ENCODE peak calls at places on chromosome 18, in five cellular contexts. One of them, this sample, is unnamed.

GRCh38 chr18:51153659-51154371 is 43.7 kb downstream of the MEX3C start:
- DNase-seq in HepG2: no peak
- DNase-seq in H1: no peak
- DNase-seq in K562: no peak
- DNase-seq in GM12878: peak; percentile 62
- DNase-seq in this sample: peak; percentile 35

GRCh38 chr18:54845788-54846187 is 17.5 kb downstream of the RAB27B start:
- DNase-seq in H1: no peak
- DNase-seq in HepG2: no peak
- DNase-seq in K562: no peak
- DNase-seq in GM12878: no peak
- DNase-seq in this sample: no peak

GRCh38 chr18:76988015-76988826 is 144.4 kb downstream of the MBP start:
- DNase-seq in GM12878: no peak
- DNase-seq in K562: no peak
- DNase-seq in HepG2: no peak
- DNase-seq in H1: peak; percentile 42
- DNase-seq in this sample: no peak

GRCh38 chr18:8389391-8390340 is 219.6 kb upstream of the RAB12 start:
- DNase-seq in H1: peak; percentile 84
- DNase-seq in HepG2: peak; percentile 59
- DNase-seq in GM12878: no peak
- DNase-seq in K562: peak; percentile 72
- DNase-seq in this sample: peak; percentile 72

GRCh38 chr18:6751207-6751606 is 21.7 kb downstream of the ARHGAP28 start:
- DNase-seq in H1: no peak
- DNase-seq in GM12878: no peak
- DNase-seq in HepG2: no peak
- DNase-seq in K562: no peak
- DNase-seq in this sample: no peak

GRCh38 chr18:13562494-13563029 is 163.8 kb downstream of the FAM210A start:
- DNase-seq in H1: no peak
- DNase-seq in K562: no peak
- DNase-seq in GM12878: peak; percentile 93
- DNase-seq in HepG2: no peak
- DNase-seq in this sample: no peak

GRCh38 chr18:12293831-12294230 is 14.2 kb upstream of the TUBB6 start:
- DNase-seq in HepG2: no peak
- DNase-seq in GM12878: no peak
- DNase-seq in H1: no peak
- DNase-seq in K562: no peak
- DNase-seq in this sample: no peak

GRCh38 chr18:38923136-38923535 is 1357.5 kb upstream of the CELF4 start:
- DNase-seq in K562: no peak
- DNase-seq in H1: no peak
- DNase-seq in GM12878: no peak
- DNase-seq in HepG2: no peak
- DNase-seq in this sample: no peak

GRCh38 chr18:67583621-67584020 is 67.1 kb upstream of the DSEL start:
- DNase-seq in K562: no peak
- DNase-seq in GM12878: no peak
- DNase-seq in H1: no peak
- DNase-seq in HepG2: no peak
- DNase-seq in this sample: no peak

GRCh38 chr18:62334110-62334509 is 9.0 kb downstream of the TNFRSF11A start:
- DNase-seq in HepG2: no peak
- DNase-seq in H1: peak; percentile 31
- DNase-seq in GM12878: no peak
- DNase-seq in K562: no peak
- DNase-seq in this sample: no peak

GRCh38 chr18:7562491-7562890 is 4.6 kb upstream of the PTPRM start:
- DNase-seq in GM12878: no peak
- DNase-seq in HepG2: no peak
- DNase-seq in K562: no peak
- DNase-seq in H1: no peak
- DNase-seq in this sample: no peak

GRCh38 chr18:78612318-78612717 is 367.3 kb upstream of the SALL3 start:
- DNase-seq in GM12878: no peak
- DNase-seq in HepG2: no peak
- DNase-seq in K562: no peak
- DNase-seq in H1: no peak
- DNase-seq in this sample: no peak
- H3K27ac ChIP-seq in GM12878: no peak overlapping the region
- H3K27ac ChIP-seq in HepG2: no peak overlapping the region
- H3K27ac ChIP-seq in K562: no peak overlapping the region
- H3K27ac ChIP-seq in H1: no peak overlapping the region
- H3K27ac ChIP-seq in this sample: no peak overlapping the region

GRCh38 chr18:59659486-59660187 is 37.6 kb downstream of the CCBE1 start:
- DNase-seq in K562: no peak
- DNase-seq in HepG2: no peak
- DNase-seq in GM12878: no peak
- DNase-seq in H1: no peak
- DNase-seq in this sample: no peak
- TF ChIP-seq TAF1 in K562: no peak
- TF ChIP-seq TAF1 in HepG2: no peak
- TF ChIP-seq TAF1 in GM12878: no peak
- TF ChIP-seq TAF1 in H1: no peak
- TF ChIP-seq TAF1 in this sample: no peak

DNA sequence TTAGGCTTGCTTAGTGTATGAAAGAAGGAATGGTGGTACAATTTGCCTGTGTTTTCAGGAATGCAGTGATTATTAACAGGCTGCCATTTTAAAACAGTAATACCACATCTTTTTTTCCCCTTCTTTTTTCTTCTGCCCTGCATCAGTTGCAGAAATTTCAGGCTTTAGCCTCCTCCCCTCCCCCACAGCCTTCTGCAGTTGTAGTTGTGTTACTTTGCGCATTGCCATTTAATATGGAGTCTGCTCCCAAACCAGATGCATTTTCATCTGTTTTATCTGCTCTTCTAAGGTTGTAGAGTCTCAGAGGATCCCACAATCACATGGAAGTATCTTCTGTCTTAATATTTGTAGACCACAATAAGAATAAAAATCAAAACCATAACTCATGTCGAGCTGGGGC is 3.8 kb downstream of the ASXL3 start:
- DNase-seq in H1: no peak
- DNase-seq in K562: no peak
- DNase-seq in GM12878: no peak
- DNase-seq in HepG2: no peak
- DNase-seq in this sample: no peak
- H3K27ac ChIP-seq in H1: no peak overlapping the region
- H3K27ac ChIP-seq in K562: no peak overlapping the region
- H3K27ac ChIP-seq in GM12878: no peak overlapping the region
- H3K27ac ChIP-seq in HepG2: no peak overlapping the region
- H3K27ac ChIP-seq in this sample: no peak overlapping the region

GRCh38 chr18:72119082-72119481 is 425.1 kb downstream of the CBLN2 start:
- DNase-seq in HepG2: no peak
- DNase-seq in K562: no peak
- DNase-seq in GM12878: no peak
- DNase-seq in H1: no peak
- DNase-seq in this sample: no peak

DNA sequence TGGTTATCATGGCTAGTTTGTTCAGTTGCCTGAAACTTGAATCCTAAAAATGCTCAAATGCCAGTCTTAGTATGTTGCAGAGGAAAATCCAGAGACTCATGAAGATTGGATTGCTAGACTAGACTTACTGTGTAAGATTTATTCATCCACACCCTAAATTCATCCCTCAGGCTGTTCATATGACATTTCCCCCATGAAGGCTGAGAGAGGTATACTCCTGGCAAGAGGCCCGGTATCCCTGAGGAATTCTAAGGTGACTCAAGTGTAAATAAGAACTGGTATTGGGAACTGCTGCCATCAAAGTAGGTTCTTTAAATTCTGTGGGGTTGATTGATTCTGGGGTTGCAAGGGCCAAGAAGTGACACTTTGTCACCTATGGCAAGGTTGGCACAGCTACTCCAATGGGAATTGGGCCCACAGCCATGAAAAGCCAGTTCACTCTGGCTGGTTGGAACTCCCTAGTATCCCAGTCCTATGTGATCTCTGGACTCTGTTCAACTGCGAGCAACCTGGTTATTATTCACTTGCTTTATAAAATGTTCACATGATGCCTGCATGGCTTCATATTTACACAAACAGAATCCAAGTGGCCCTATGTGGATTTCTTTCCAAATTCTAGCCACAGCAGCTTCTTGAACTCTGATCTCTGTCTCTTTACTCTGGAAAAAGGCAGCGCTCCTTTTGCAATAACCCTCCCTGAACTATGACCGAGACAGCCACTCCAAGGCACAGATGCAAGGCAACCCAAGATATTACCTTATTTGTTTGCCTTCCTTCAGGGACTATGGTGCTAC is 429.1 kb downstream of the CBLN2 start:
- DNase-seq in H1: no peak
- DNase-seq in GM12878: no peak
- DNase-seq in K562: no peak
- DNase-seq in HepG2: no peak
- DNase-seq in this sample: no peak
- TF ChIP-seq TAF1 in H1: no peak
- TF ChIP-seq TAF1 in GM12878: no peak
- TF ChIP-seq TAF1 in K562: no peak
- TF ChIP-seq TAF1 in HepG2: no peak
- TF ChIP-seq TAF1 in this sample: no peak

DNA sequence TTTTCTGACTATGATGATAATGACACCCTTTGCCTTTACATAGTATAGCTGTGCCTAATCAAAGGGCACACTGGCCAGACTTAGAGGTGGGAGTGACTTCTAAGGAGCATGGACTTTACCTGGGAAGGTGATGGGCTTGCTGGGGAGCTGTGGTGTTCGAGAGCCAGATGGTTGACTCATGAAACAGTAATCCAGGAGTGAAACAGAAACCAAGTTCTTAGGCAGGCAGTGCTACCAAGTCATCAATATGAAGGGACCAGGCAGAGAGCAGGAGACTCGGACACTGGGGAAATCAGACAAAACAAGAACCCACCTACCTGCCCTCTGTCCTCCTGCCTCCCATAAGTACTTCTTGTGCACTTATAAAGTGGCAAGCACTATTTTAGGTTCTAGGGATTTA is 430.4 kb downstream of the DLGAP1 start:
- DNase-seq in HepG2: no peak
- DNase-seq in GM12878: no peak
- DNase-seq in K562: no peak
- DNase-seq in H1: no peak
- DNase-seq in this sample: no peak
- H3K27ac ChIP-seq in HepG2: no peak overlapping the region
- H3K27ac ChIP-seq in GM12878: no peak overlapping the region
- H3K27ac ChIP-seq in K562: no peak overlapping the region
- H3K27ac ChIP-seq in H1: no peak overlapping the region
- H3K27ac ChIP-seq in this sample: no peak overlapping the region

GRCh38 chr18:33805592-33805991 is 227.6 kb downstream of the ASXL3 start:
- DNase-seq in HepG2: no peak
- DNase-seq in K562: no peak
- DNase-seq in GM12878: no peak
- DNase-seq in H1: no peak
- DNase-seq in this sample: peak; percentile 6
- TF ChIP-seq TAF1 in HepG2: no peak
- TF ChIP-seq TAF1 in K562: no peak
- TF ChIP-seq TAF1 in GM12878: no peak
- TF ChIP-seq TAF1 in H1: no peak
- TF ChIP-seq TAF1 in this sample: no peak

This sample was measured in SK-N-SH.